ENCODE peak calls at places on chromosomes 5 and 9, in four cellular contexts. W is heart right ventricle, L is NT2/D1, J is transverse colon. U is an unnamed sample.

GRCh38 chr5:134552301-134552700 is 26.8 kb downstream of the JADE2 start:
- DNase-seq in J (no peak), W (peak; percentile 80), L (no peak), U (no peak)

GRCh38 chr5:157865844-157866243 is 6.9 kb upstream of the CLINT1 start:
- DNase-seq in W (no peak), L (no peak), J (no peak), U (no peak)

GRCh38 chr5:76688836-76689235 is 27.1 kb upstream of the F2R start:
- DNase-seq in W (no peak), J (no peak), L (no peak), U (no peak)

GRCh38 chr5:155082401-155082800 is 68.8 kb downstream of the KIF4B start:
- DNase-seq in L (no peak), J (no peak), W (no peak), U (no peak)

GRCh38 chr5:80187691-80188090 is 68.2 kb downstream of the SERINC5 start:
- DNase-seq in W (no peak), J (no peak), L (no peak), U (peak; percentile 7)

GRCh38 chr5:9361835-9362234 is 184.0 kb downstream of the SEMA5A start:
- DNase-seq in W (peak; percentile 36), J (peak; percentile 60), L (peak; percentile 64), U (peak; percentile 78)

GRCh38 chr9:86193088-86193487 is 66.4 kb downstream of the C9orf153 start:
- DNase-seq in L (no peak), J (no peak), W (no peak), U (no peak)

GRCh38 chr9:27352457-27353188 is 55.7 kb upstream of the EQTN start:
- DNase-seq in J (no peak), W (no peak), L (no peak), U (no peak)

GRCh38 chr9:221989-222776 is 7.5 kb downstream of the DOCK8 start:
- DNase-seq in J (no peak), W (no peak), L (no peak), U (no peak)

GRCh38 chr9:137302176-137303030 is at the start of gene NRARP:
- DNase-seq in W (peak; percentile 92), J (peak; percentile 95), L (no peak), U (peak; percentile 93)

GRCh38 chr5:109299557-109299956 is 110.2 kb downstream of the PJA2 start:
- DNase-seq in W (no peak), J (no peak), L (no peak), U (no peak)

GRCh38 chr9:534886-535285 is 306.6 kb upstream of the DMRT1 start:
- DNase-seq in J (peak; percentile 45), W (peak; percentile 67), L (no peak), U (no peak)

GRCh38 chr9:87683751-87684626 is 41.9 kb upstream of the CTSL start:
- DNase-seq in L (no peak), W (no peak), J (no peak), U (no peak)

GRCh38 chr9:15404171-15404570 is 18.5 kb upstream of the SNAPC3 start:
- DNase-seq in J (no peak), L (no peak), W (no peak), U (no peak)

GRCh38 chr5:62653001-62653863 is 74.6 kb downstream of the LRRC70 start:
- DNase-seq in J (no peak), L (no peak), W (no peak), U (no peak)

GRCh38 chr5:170310187-170310586 is 12.6 kb upstream of the LCP2 start:
- DNase-seq in J (no peak), L (no peak), W (no peak), U (no peak)

GRCh38 chr9:97468658-97469448 is 32.6 kb upstream of the TMOD1 start:
- DNase-seq in W (peak; percentile 85), J (peak; percentile 75), L (peak; percentile 74), U (peak; percentile 28)

GRCh38 chr5:80466669-80467485 is 21.0 kb upstream of the FAM151B start:
- DNase-seq in L (no peak), W (no peak), J (no peak), U (no peak)

GRCh38 chr9:89405832-89406231 is 87.5 kb downstream of the SECISBP2 start:
- DNase-seq in J (peak; percentile 61), L (no peak), W (peak; percentile 40), U (no peak)

GRCh38 chr9:93303806-93304573 is 120.1 kb downstream of the WNK2 start:
- DNase-seq in J (no peak), W (peak; percentile 1), L (no peak), U (peak; percentile 5)

GRCh38 chr9:112705773-112706427 is 12.0 kb downstream of the INIP start:
- DNase-seq in J (no peak), L (peak; percentile 22), W (peak; percentile 19), U (peak; percentile 59)

GRCh38 chr5:175444905-175445456 is 999 bp upstream of the DRD1 start:
- DNase-seq in W (no peak), L (no peak), J (no peak), U (no peak)
- H3K4me3 ChIP-seq in W (peak overlapping the region; percentile 8), L (peak overlapping the region; percentile 1), J (no peak overlapping the region), U (no peak overlapping the region)

GRCh38 chr9:114027159-114027895 is 50.8 kb downstream of the AMBP start:
- DNase-seq in J (no peak), W (no peak), L (no peak), U (peak; percentile 5)

GRCh38 chr9:114026335-114026734 is 51.8 kb downstream of the AMBP start:
- DNase-seq in L (no peak), W (no peak), J (no peak), U (no peak)

GRCh38 chr9:114025196-114025753 is 52.8 kb downstream of the AMBP start:
- DNase-seq in J (no peak), W (no peak), L (no peak), U (no peak)

GRCh38 chr9:114025760-114026159 is 52.3 kb downstream of the AMBP start:
- DNase-seq in J (no peak), L (no peak), W (no peak), U (no peak)

GRCh38 chr9:114023961-114024360 is 54.1 kb downstream of the AMBP start:
- DNase-seq in L (no peak), J (no peak), W (no peak), U (no peak)
- H3K9me3 ChIP-seq in L (peaks cover 21% of the 10 kb centered on the region), J (peaks cover 15% of the 10 kb centered on the region), W (peaks cover 53% of the 10 kb centered on the region), U (peaks cover 9% of the 10 kb centered on the region)

DNA sequence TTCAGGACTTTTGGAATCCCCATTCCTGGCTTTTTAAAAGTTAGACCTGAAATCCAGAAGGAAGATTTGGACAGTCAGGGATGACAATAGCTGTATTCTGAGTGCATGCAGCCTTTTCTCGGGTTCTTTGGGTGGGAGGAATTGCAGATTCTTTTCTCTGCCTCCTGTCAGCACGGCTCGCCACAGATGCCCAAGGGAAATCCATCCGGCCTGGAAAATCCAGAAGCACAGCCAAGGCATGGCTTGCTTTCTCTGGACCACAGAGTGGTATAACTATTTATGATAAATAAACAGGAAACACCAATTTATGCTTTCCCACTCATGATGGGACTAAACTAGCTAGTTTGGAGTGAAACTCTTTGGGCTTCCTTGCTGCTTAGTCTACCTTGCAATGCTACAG is 59.1 kb downstream of the C9orf152 start:
- DNase-seq in J (no peak), W (no peak), L (no peak), U (no peak)
- H3K4me1 ChIP-seq in J (peaks cover 10% of the 10 kb centered on the region), W (peaks cover 100% of the 10 kb centered on the region), L (no peaks in the 10 kb centered on the region), U (no peaks in the 10 kb centered on the region)

GRCh38 chr5:132380047-132380446 is 10.5 kb downstream of the SLC22A5 start:
- DNase-seq in J (no peak), W (no peak), L (no peak), U (no peak)
- H3K4me3 ChIP-seq in J (no peak overlapping the region), W (no peak overlapping the region), L (no peak overlapping the region), U (no peak overlapping the region)

U was measured in HAP-1.